ENCODE peak calls at places on chromosomes 5 and 9, in ten cellular contexts. T, P, R, N, C, V, A, D, X and Q are unnamed samples.

GRCh38 chr9:76662476-76663281 is 101.6 kb upstream of the PCA3 start:
- DNase-seq in R (no peak), T (no peak), C (no peak), X (no peak), D (no peak), V (no peak), A (no peak), P (no peak), N (no peak), Q (no peak)

GRCh38 chr5:36206913-36207312 is 34.8 kb downstream of the NADK2 start:
- DNase-seq in T (no peak), X (no peak), N (no peak), D (no peak), C (no peak), R (no peak), A (no peak), V (no peak), P (no peak), Q (no peak)

GRCh38 chr9:38412751-38413150 is 11.5 kb downstream of the IGFBPL1 start:
- DNase-seq in C (no peak), D (no peak), V (no peak), T (no peak), N (no peak), A (no peak), P (no peak), X (no peak), R (no peak), Q (no peak)

GRCh38 chr9:34654317-34655083 is 2.5 kb downstream of the IL11RA start:
- DNase-seq in T (peak; percentile 79), N (no peak), P (peak; percentile 47), X (no peak), R (no peak), C (no peak), A (no peak), V (no peak), D (peak; percentile 65), Q (no peak)

GRCh38 chr5:181255836-181256578 is 4.9 kb downstream of the TRIM52 start:
- DNase-seq in R (peak; percentile 11), C (no peak), D (no peak), V (no peak), N (no peak), P (no peak), X (no peak), T (no peak), A (no peak), Q (no peak)

GRCh38 chr5:129541648-129542251 is 81.7 kb downstream of the ADAMTS19 start:
- DNase-seq in R (no peak), X (no peak), C (no peak), A (peak; percentile 5), P (no peak), V (peak; percentile 39), D (no peak), T (no peak), N (no peak), Q (peak; percentile 4)

GRCh38 chr9:37146372-37146771 is 26.0 kb downstream of the ZCCHC7 start:
- DNase-seq in X (no peak), T (no peak), R (no peak), D (no peak), A (no peak), N (no peak), V (no peak), P (no peak), C (no peak), Q (no peak)

GRCh38 chr5:83718195-83718825 is 2.3 kb downstream of the HAPLN1 start:
- DNase-seq in A (peak; percentile 72), N (no peak), C (peak; percentile 48), D (no peak), R (no peak), X (peak; percentile 62), T (no peak), V (peak; percentile 80), P (peak; percentile 17), Q (peak; percentile 69)

GRCh38 chr5:173488144-173488543 is 128.3 kb downstream of the BOD1 start:
- DNase-seq in V (no peak), T (no peak), R (no peak), P (no peak), N (no peak), A (no peak), D (no peak), C (no peak), X (no peak), Q (no peak)

GRCh38 chr5:171531638-171532037 is 112.2 kb downstream of the FGF18 start:
- DNase-seq in D (no peak), V (no peak), N (no peak), X (no peak), C (no peak), R (no peak), T (no peak), P (no peak), A (no peak), Q (no peak)

GRCh38 chr5:80192507-80193241 is 63.2 kb downstream of the SERINC5 start:
- DNase-seq in R (no peak), T (no peak), D (no peak), C (no peak), X (peak; percentile 40), P (no peak), A (no peak), N (no peak), V (peak; percentile 47), Q (no peak)

GRCh38 chr5:73448451-73449136 is at the start of gene FOXD1:
- DNase-seq in A (peak; percentile 84), N (peak; percentile 55), D (no peak), C (peak; percentile 70), X (peak; percentile 95), P (peak; percentile 83), R (peak; percentile 82), V (peak; percentile 89), T (peak; percentile 75), Q (peak; percentile 89)

GRCh38 chr5:59845733-59846132 is 47.8 kb downstream of the PDE4D start:
- DNase-seq in D (no peak), A (peak; percentile 46), P (no peak), C (no peak), T (no peak), X (peak; percentile 63), R (no peak), N (no peak), V (peak; percentile 9), Q (no peak)

GRCh38 chr5:177479774-177480173 is 6.3 kb upstream of the DBN1 start:
- DNase-seq in C (no peak), P (no peak), A (no peak), D (no peak), N (no peak), T (no peak), V (peak; percentile 37), X (peak; percentile 24), R (no peak), Q (no peak)

GRCh38 chr5:119743927-119744326 is 114.6 kb downstream of the FAM170A start:
- DNase-seq in A (peak; percentile 37), D (no peak), R (no peak), V (peak; percentile 65), P (no peak), X (peak; percentile 53), T (no peak), N (no peak), C (peak; percentile 54), Q (peak; percentile 51)

GRCh38 chr5:54398191-54398590 is 57.3 kb upstream of the HSPB3 start:
- DNase-seq in T (no peak), P (no peak), V (no peak), R (no peak), N (no peak), X (no peak), A (no peak), D (no peak), C (no peak), Q (no peak)

GRCh38 chr5:112697301-112697700 is 40.4 kb upstream of the APC start:
- DNase-seq in T (no peak), N (no peak), D (no peak), R (no peak), P (no peak), A (no peak), C (no peak), V (peak; percentile 9), X (no peak), Q (no peak)

GRCh38 chr9:133935328-133936040 is 56.6 kb downstream of the VAV2 start:
- DNase-seq in A (no peak), X (peak; percentile 39), D (peak; percentile 64), N (no peak), R (no peak), T (peak; percentile 42), P (no peak), C (no peak), V (peak; percentile 50), Q (no peak)
- TF ChIP-seq CTCF in A (no peak), X (peak; percentile 43), D (no peak), N (no peak), R (no peak), T (no peak), P (no peak), C (no peak), V (no peak), Q (no peak)

DNA sequence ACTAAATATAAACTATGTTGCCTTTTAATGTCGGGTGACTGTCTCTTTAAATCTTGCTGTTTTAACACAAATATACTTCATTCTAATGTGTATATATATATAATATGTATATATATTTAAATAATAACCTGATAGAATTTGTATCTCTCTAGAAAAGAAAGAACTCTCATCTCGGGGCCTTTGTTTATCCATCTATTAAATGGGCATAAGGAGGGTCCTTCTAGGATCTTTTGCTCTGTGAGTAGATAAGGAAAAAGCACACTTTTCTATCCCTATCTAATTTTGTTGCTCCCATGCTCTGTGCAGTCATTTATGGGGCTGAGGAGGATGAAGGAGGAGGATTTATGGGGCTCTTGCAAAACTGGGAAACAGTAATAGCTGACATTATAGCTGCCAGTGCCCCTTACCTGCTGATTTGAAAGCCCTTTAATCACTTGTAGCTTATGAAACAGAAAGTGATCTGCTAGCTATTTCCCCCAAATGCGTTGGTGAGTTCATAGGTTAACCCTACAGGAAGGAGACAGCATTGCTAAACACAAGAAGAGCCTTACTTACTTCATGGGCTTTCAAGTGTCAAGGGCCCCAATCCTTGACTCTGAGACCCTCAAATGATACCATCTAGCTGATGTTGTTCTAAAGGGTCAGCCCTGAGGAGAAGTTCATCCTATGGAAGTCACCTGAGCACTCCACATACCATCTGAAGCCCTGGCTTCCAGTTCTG is 5.8 kb upstream of the PPARGC1B start:
- DNase-seq in N (no peak), R (no peak), C (no peak), A (no peak), P (no peak), T (no peak), V (no peak), D (no peak), X (no peak), Q (no peak)
- TF ChIP-seq CTCF in N (no peak), R (peak; percentile 22), C (no peak), A (no peak), P (no peak), T (no peak), V (no peak), D (no peak), X (no peak), Q (no peak)

DNA sequence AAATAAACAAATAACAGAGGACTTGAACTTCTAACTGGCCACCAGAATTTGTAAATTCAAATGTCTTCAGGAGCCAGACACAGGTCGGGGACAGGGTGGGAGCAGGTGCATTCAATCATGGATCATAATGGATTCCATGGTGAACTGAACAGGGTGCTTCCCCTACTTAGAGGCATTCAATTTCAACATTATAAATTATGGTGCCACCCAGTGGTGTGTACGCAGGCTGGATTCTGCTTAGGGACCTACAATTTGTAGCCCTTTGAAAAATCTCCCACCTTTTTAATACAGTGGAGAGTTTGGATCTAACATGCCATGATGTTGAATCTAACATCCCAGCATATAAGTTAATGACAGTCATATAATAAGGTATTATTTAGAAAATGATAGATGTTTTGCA is 22.3 kb downstream of the KLF9 start:
- DNase-seq in N (no peak), T (no peak), X (no peak), D (no peak), C (no peak), V (no peak), A (no peak), R (no peak), P (no peak), Q (peak; percentile 4)
- TF ChIP-seq CTCF in N (peak; percentile 12), T (no peak), X (peak; percentile 52), D (no peak), C (no peak), V (peak; percentile 24), A (no peak), R (peak; percentile 20), P (peak; percentile 29), Q (no peak)

GRCh38 chr9:1604942-1605560 is 410.1 kb upstream of the SMARCA2 start:
- DNase-seq in C (peak; percentile 10), P (no peak), T (no peak), N (no peak), X (no peak), A (peak; percentile 20), R (no peak), V (peak; percentile 27), D (no peak), Q (no peak)
- TF ChIP-seq CTCF in C (peak; percentile 60), P (peak; percentile 40), T (peak; percentile 8), N (peak; percentile 78), X (peak; percentile 11), A (peak; percentile 69), R (peak; percentile 76), V (peak; percentile 30), D (peak; percentile 65), Q (no peak)